ENCODE peak calls at places on chromosomes 13 and 19, in seven cellular contexts. Z is iPS DF 19.7, Q is NCI-H748 treated with DMSO at 0.1 percent for 48 hours, J is T-helper 17 cell, Y is GOT3, L is posterior vena cava, E is fibroblast of pulmonary artery. R is an unnamed sample.

GRCh38 chr13:20814224-20814910 is 40.6 kb upstream of the EEF1AKMT1 start:
- DNase-seq in Z (no peak), Q (no peak), J (no peak), Y (peak), L (peak), E (peak), R (peak)

GRCh38 chr19:3655402-3656072 is 28.9 kb upstream of the CACTIN start:
- DNase-seq in Z (no peak), Q (no peak), J (no peak), Y (no peak), L (no peak), E (peak), R (no peak)

GRCh38 chr13:54210397-54211050 is 1181.9 kb downstream of the OLFM4 start:
- DNase-seq in Z (no peak), Q (no peak), J (no peak), Y (no peak), L (no peak), E (no peak), R (no peak)

GRCh38 chr19:3403489-3404323 is 37.3 kb downstream of the NFIC start:
- DNase-seq in Z (no peak), Q (no peak), J (no peak), Y (no peak), L (peak), E (peak), R (peak)

GRCh38 chr19:917323-918151 is at the start of gene KISS1R:
- DNase-seq in Z (no peak), Q (peak), J (no peak), Y (no peak), L (no peak), E (no peak), R (peak)

GRCh38 chr13:26457212-26457611 is 100.3 kb upstream of the WASF3 start:
- DNase-seq in Z (no peak), Q (no peak), J (no peak), Y (no peak), L (no peak), E (no peak), R (no peak)

GRCh38 chr19:48874309-48875135 is 2.3 kb downstream of the PPP1R15A start:
- DNase-seq in Z (no peak), Q (no peak), J (peak), Y (no peak), L (peak), E (peak), R (no peak)

GRCh38 chr19:43430142-43430710 is 15.5 kb downstream of the TEX101 start:
- DNase-seq in Z (no peak), Q (no peak), J (no peak), Y (no peak), L (no peak), E (no peak), R (no peak)

GRCh38 chr19:10044390-10044789 is 31.1 kb downstream of the RDH8 start:
- DNase-seq in Z (no peak), Q (no peak), J (no peak), Y (no peak), L (no peak), E (no peak), R (no peak)

GRCh38 chr19:43901395-43902390 is 33.4 kb downstream of the ZNF45 start:
- DNase-seq in Z (peak), Q (peak), J (peak), Y (peak), L (peak), E (peak), R (peak)

GRCh38 chr19:21134934-21135366 is 6.9 kb upstream of the ZNF431 start:
- DNase-seq in Z (no peak), Q (no peak), J (no peak), Y (no peak), L (no peak), E (no peak), R (no peak)

GRCh38 chr13:35720690-35721554 is 244.4 kb upstream of the MAB21L1 start:
- DNase-seq in Z (peak), Q (peak), J (no peak), Y (no peak), L (peak), E (peak), R (no peak)